ENCODE peak calls at places on chromosomes 13 and 19, in six cellular contexts. A is NCI-H748 treated with DMSO at 0.1 percent for 48 hours; X is progenitor cell of endocrine pancreas; V is activated CD4-positive, alpha-beta T cell treated with anti-CD3 and anti-CD28 coated beads, Interleukin-2, amount 50 U/mL, for 48 hours; Z is stimulated activated CD8-positive, alpha-beta memory T cell treated with anti-CD3 and anti-CD28 coated beads, Interleukin-7, amount 100 ng/mL, for 48 hours; K is left ventricle myocardium inferior. Y is an unnamed sample.

GRCh38 chr13:26706381-26706780 is 54.2 kb downstream of the GPR12 start:
- DNase-seq in A (no peak), X (no peak), V (no peak), Z (no peak), K (no peak), Y (no peak)

GRCh38 chr19:42606660-42607351 is 12.1 kb upstream of the CEACAM8 start:
- DNase-seq in A (peak), X (no peak), V (peak), Z (peak), K (peak), Y (peak)

GRCh38 chr13:46795321-46795720 is 1.6 kb downstream of the ESD start:
- DNase-seq in A (no peak), X (no peak), V (no peak), Z (no peak), K (no peak), Y (no peak)

GRCh38 chr13:28099396-28100148 is 804 bp downstream of the FLT3 start:
- DNase-seq in A (no peak), X (no peak), V (no peak), Z (no peak), K (no peak), Y (no peak)

GRCh38 chr19:14150041-14150769 is 13.8 kb upstream of the ASF1B start:
- DNase-seq in A (no peak), X (no peak), V (peak), Z (no peak), K (no peak), Y (no peak)

GRCh38 chr13:71869274-71869673 is 2.3 kb upstream of the DACH1 start:
- DNase-seq in A (no peak), X (no peak), V (no peak), Z (no peak), K (no peak), Y (no peak)

GRCh38 chr13:89361909-89362308 is 1690.7 kb downstream of the SLITRK5 start:
- DNase-seq in A (no peak), X (no peak), V (no peak), Z (no peak), K (no peak), Y (no peak)

GRCh38 chr13:106186366-106187030 is 349.0 kb downstream of the EFNB2 start:
- DNase-seq in A (no peak), X (no peak), V (no peak), Z (no peak), K (no peak), Y (no peak)

GRCh38 chr13:48708764-48709163 is 55.0 kb downstream of the CYSLTR2 start:
- DNase-seq in A (no peak), X (no peak), V (no peak), Z (no peak), K (no peak), Y (no peak)

GRCh38 chr13:63274772-63275171 is 1859.1 kb upstream of the PCDH20 start:
- DNase-seq in A (no peak), X (no peak), V (no peak), Z (no peak), K (no peak), Y (no peak)

Y was measured in hepatocyte.